ENCODE peak calls at places on chromosomes 12 and 14, in five cellular contexts. G is HS-27A; S is stimulated activated CD4-positive, alpha-beta T cell treated with anti-CD3 and anti-CD28 coated beads, Interleukin-12 subunit alpha, Interleukin-12 subunit beta, amount 100 ng/mL, for 4 hours; F is anterior cingulate cortex; O is foreskin keratinocyte. W is an unnamed sample.

GRCh38 chr12:17097674-17098073 is 491.7 kb upstream of the LMO3 start:
- DNase-seq in S (no peak), F (no peak), G (no peak), O (no peak), W (no peak)

GRCh38 chr12:29610473-29611174 is 113.1 kb upstream of the OVCH1 start:
- DNase-seq in S (no peak), G (no peak), O (no peak), F (no peak), W (no peak)

GRCh38 chr12:25124493-25124892 is 70.5 kb downstream of the DNAI7 start:
- DNase-seq in G (no peak), S (no peak), F (no peak), O (peak), W (no peak)

GRCh38 chr14:58747181-58747580 is 109.4 kb downstream of the DACT1 start:
- DNase-seq in O (no peak), G (no peak), S (no peak), F (no peak), W (peak)

GRCh38 chr14:104892517-104893434 is 27.7 kb downstream of the CEP170B start:
- DNase-seq in G (no peak), O (no peak), F (no peak), S (no peak), W (no peak)

GRCh38 chr14:91402278-91403068 is 15.1 kb downstream of the CCDC88C start:
- DNase-seq in F (no peak), G (no peak), O (no peak), S (no peak), W (no peak)

GRCh38 chr12:119369907-119370546 is 35.5 kb downstream of the CCDC60 start:
- DNase-seq in G (no peak), S (no peak), O (peak), F (no peak), W (no peak)

GRCh38 chr12:642633-643477 is 20.4 kb downstream of the NINJ2 start:
- DNase-seq in G (no peak), O (peak), S (peak), F (peak), W (no peak)

GRCh38 chr12:69196302-69197288 is 42.8 kb upstream of the CPSF6 start:
- DNase-seq in S (no peak), O (peak), F (no peak), G (no peak), W (peak)

GRCh38 chr12:46490635-46491034 is 118.1 kb upstream of the SLC38A2 start:
- DNase-seq in S (no peak), F (no peak), G (no peak), O (peak), W (no peak)

GRCh38 chr12:109732321-109733305 is 19.0 kb downstream of the FAM222A start:
- DNase-seq in G (no peak), O (no peak), F (no peak), S (no peak), W (no peak)

GRCh38 chr14:75648066-75648838 is 12.4 kb downstream of the ERG28 start:
- DNase-seq in F (no peak), G (peak), S (no peak), O (peak), W (peak)

GRCh38 chr12:122852336-122853275 is 17.3 kb downstream of the HIP1R start:
- DNase-seq in S (no peak), O (no peak), G (no peak), F (no peak), W (no peak)

GRCh38 chr14:73502017-73502619 is 11.4 kb downstream of the RIOX1 start:
- DNase-seq in O (no peak), G (no peak), S (no peak), F (no peak), W (peak)

W was measured in renal cortical epithelial cell.